ENCODE peak calls at places on chromosomes 4 and X, in five cellular contexts. One of them, this sample, is unnamed.

GRCh38 chrX:112642349-112642748 is 37.4 kb downstream of the LHFPL1 start:
- DNase-seq in SJSA1: no peak
- DNase-seq in left lung: no peak
- DNase-seq in fibroblast of lung: peak; percentile 50
- DNase-seq in GM23338: peak; percentile 67
- DNase-seq in this sample: peak; percentile 21

GRCh38 chrX:48835524-48836329 is at the start of gene PCSK1N:
- DNase-seq in SJSA1: no peak
- DNase-seq in GM23338: peak; percentile 61
- DNase-seq in fibroblast of lung: peak; percentile 18
- DNase-seq in left lung: no peak
- DNase-seq in this sample: no peak

GRCh38 chr4:39614487-39615162 is 24.0 kb downstream of the SMIM14 start:
- DNase-seq in fibroblast of lung: peak; percentile 93
- DNase-seq in left lung: no peak
- DNase-seq in GM23338: no peak
- DNase-seq in SJSA1: no peak
- DNase-seq in this sample: peak; percentile 56

GRCh38 chrX:43703211-43703791 is 47.2 kb downstream of the MAOA start:
- DNase-seq in left lung: no peak
- DNase-seq in fibroblast of lung: peak; percentile 69
- DNase-seq in GM23338: no peak
- DNase-seq in SJSA1: peak; percentile 39
- DNase-seq in this sample: no peak

GRCh38 chr4:72909461-72909860 is 160.1 kb downstream of the COX18 start:
- DNase-seq in left lung: no peak
- DNase-seq in GM23338: peak; percentile 77
- DNase-seq in fibroblast of lung: no peak
- DNase-seq in SJSA1: no peak
- DNase-seq in this sample: no peak

GRCh38 chr4:1338752-1339414 is 8.1 kb upstream of the UVSSA start:
- DNase-seq in SJSA1: no peak
- DNase-seq in left lung: no peak
- DNase-seq in GM23338: no peak
- DNase-seq in fibroblast of lung: no peak
- DNase-seq in this sample: no peak

GRCh38 chrX:2577844-2578444 is 77.2 kb upstream of the DHRSX start:
- DNase-seq in GM23338: peak; percentile 28
- DNase-seq in fibroblast of lung: no peak
- DNase-seq in SJSA1: no peak
- DNase-seq in left lung: no peak
- DNase-seq in this sample: no peak

GRCh38 chr4:70724463-70724862 is 2.7 kb downstream of the RUFY3 start:
- DNase-seq in SJSA1: no peak
- DNase-seq in fibroblast of lung: no peak
- DNase-seq in GM23338: no peak
- DNase-seq in left lung: no peak
- DNase-seq in this sample: no peak

GRCh38 chrX:318068-318738 is 393 bp downstream of the GTPBP6 start:
- DNase-seq in SJSA1: peak; percentile 99
- DNase-seq in fibroblast of lung: peak; percentile 97
- DNase-seq in left lung: peak; percentile 98
- DNase-seq in GM23338: peak; percentile 100
- DNase-seq in this sample: peak; percentile 96

GRCh38 chrX:65591206-65591605 is 56.6 kb upstream of the LAS1L start:
- DNase-seq in left lung: no peak
- DNase-seq in fibroblast of lung: no peak
- DNase-seq in SJSA1: no peak
- DNase-seq in GM23338: no peak
- DNase-seq in this sample: no peak

GRCh38 chrX:17024896-17025295 is 78.4 kb downstream of the REPS2 start:
- DNase-seq in GM23338: peak; percentile 47
- DNase-seq in left lung: no peak
- DNase-seq in SJSA1: no peak
- DNase-seq in fibroblast of lung: no peak
- DNase-seq in this sample: no peak

GRCh38 chr4:68912807-68913206 is 38.8 kb downstream of the UGT2A3 start:
- DNase-seq in GM23338: no peak
- DNase-seq in SJSA1: no peak
- DNase-seq in left lung: no peak
- DNase-seq in fibroblast of lung: no peak
- DNase-seq in this sample: no peak

GRCh38 chr4:69760455-69760854 is at the start of gene SULT1B1:
- DNase-seq in fibroblast of lung: peak; percentile 56
- DNase-seq in GM23338: no peak
- DNase-seq in SJSA1: no peak
- DNase-seq in left lung: no peak
- DNase-seq in this sample: peak; percentile 47

GRCh38 chrX:9383655-9384054 is 81.2 kb upstream of the TBL1X start:
- DNase-seq in left lung: no peak
- DNase-seq in GM23338: no peak
- DNase-seq in SJSA1: no peak
- DNase-seq in fibroblast of lung: no peak
- DNase-seq in this sample: no peak

GRCh38 chrX:147803948-147804347 is 107.8 kb upstream of the FMR1 start:
- DNase-seq in SJSA1: no peak
- DNase-seq in fibroblast of lung: no peak
- DNase-seq in GM23338: peak; percentile 50
- DNase-seq in left lung: no peak
- DNase-seq in this sample: no peak

GRCh38 chr4:76622126-76622525 is 187.1 kb downstream of the SHROOM3 start:
- DNase-seq in GM23338: no peak
- DNase-seq in fibroblast of lung: peak; percentile 49
- DNase-seq in SJSA1: no peak
- DNase-seq in left lung: no peak
- DNase-seq in this sample: no peak

GRCh38 chr4:186844059-186844681 is 120.5 kb upstream of the FAT1 start:
- DNase-seq in GM23338: no peak
- DNase-seq in left lung: no peak
- DNase-seq in SJSA1: peak; percentile 76
- DNase-seq in fibroblast of lung: peak; percentile 71
- DNase-seq in this sample: peak; percentile 22

GRCh38 chr4:150664935-150665334 is 83.0 kb downstream of the MAB21L2 start:
- DNase-seq in fibroblast of lung: peak; percentile 13
- DNase-seq in GM23338: no peak
- DNase-seq in left lung: no peak
- DNase-seq in SJSA1: no peak
- DNase-seq in this sample: peak; percentile 14

GRCh38 chrX:120768254-120768653 is 107.4 kb downstream of the CT47B1 start:
- DNase-seq in fibroblast of lung: no peak
- DNase-seq in left lung: no peak
- DNase-seq in SJSA1: no peak
- DNase-seq in GM23338: no peak
- DNase-seq in this sample: no peak

GRCh38 chr4:3868146-3868840 is 102.1 kb downstream of the ADRA2C start:
- DNase-seq in fibroblast of lung: peak; percentile 11
- DNase-seq in left lung: no peak
- DNase-seq in GM23338: peak; percentile 81
- DNase-seq in SJSA1: peak; percentile 39
- DNase-seq in this sample: no peak

GRCh38 chrX:46649421-46650260 is 76.1 kb downstream of the CHST7 start:
- DNase-seq in GM23338: peak; percentile 71
- DNase-seq in left lung: peak; percentile 43
- DNase-seq in SJSA1: no peak
- DNase-seq in fibroblast of lung: no peak
- DNase-seq in this sample: no peak

GRCh38 chrX:105191878-105192277 is 28.6 kb downstream of the TEX13A start:
- DNase-seq in fibroblast of lung: no peak
- DNase-seq in SJSA1: no peak
- DNase-seq in GM23338: peak; percentile 58
- DNase-seq in left lung: no peak
- DNase-seq in this sample: no peak

GRCh38 chrX:135629342-135629741 is 84.1 kb upstream of the CT45A1 start:
- DNase-seq in GM23338: no peak
- DNase-seq in fibroblast of lung: no peak
- DNase-seq in SJSA1: no peak
- DNase-seq in left lung: no peak
- DNase-seq in this sample: no peak

GRCh38 chrX:101462892-101463291 is 22.4 kb upstream of the ARMCX4 start:
- DNase-seq in SJSA1: no peak
- DNase-seq in fibroblast of lung: peak; percentile 12
- DNase-seq in GM23338: peak; percentile 52
- DNase-seq in left lung: no peak
- DNase-seq in this sample: no peak

GRCh38 chr4:114272226-114272625 is 292.8 kb upstream of the ARSJ start:
- DNase-seq in GM23338: no peak
- DNase-seq in SJSA1: peak; percentile 64
- DNase-seq in left lung: no peak
- DNase-seq in fibroblast of lung: peak; percentile 100
- DNase-seq in this sample: peak; percentile 95

GRCh38 chr4:86940920-86941460 is 6.2 kb downstream of the AFF1 start:
- DNase-seq in SJSA1: no peak
- DNase-seq in fibroblast of lung: no peak
- DNase-seq in left lung: no peak
- DNase-seq in GM23338: no peak
- DNase-seq in this sample: no peak

GRCh38 chr4:124867551-124867950 is 155.0 kb upstream of the ANKRD50 start:
- DNase-seq in left lung: no peak
- DNase-seq in fibroblast of lung: peak; percentile 25
- DNase-seq in SJSA1: no peak
- DNase-seq in GM23338: no peak
- DNase-seq in this sample: peak; percentile 18

GRCh38 chr4:83012631-83013419 is 2.2 kb upstream of the LIN54 start:
- DNase-seq in left lung: peak; percentile 98
- DNase-seq in fibroblast of lung: peak; percentile 97
- DNase-seq in GM23338: peak; percentile 99
- DNase-seq in SJSA1: peak; percentile 97
- DNase-seq in this sample: peak; percentile 96

GRCh38 chr4:83010111-83010521 is 507 bp downstream of the LIN54 start:
- DNase-seq in fibroblast of lung: peak; percentile 59
- DNase-seq in SJSA1: no peak
- DNase-seq in GM23338: peak; percentile 51
- DNase-seq in left lung: no peak
- DNase-seq in this sample: no peak

GRCh38 chr4:83011779-83012630 is 1.4 kb upstream of the LIN54 start:
- DNase-seq in GM23338: peak; percentile 41
- DNase-seq in SJSA1: peak; percentile 52
- DNase-seq in fibroblast of lung: no peak
- DNase-seq in left lung: peak; percentile 53
- DNase-seq in this sample: no peak

GRCh38 chr4:83010522-83011318 is at the start of gene LIN54:
- DNase-seq in fibroblast of lung: peak; percentile 76
- DNase-seq in SJSA1: peak; percentile 84
- DNase-seq in GM23338: peak; percentile 73
- DNase-seq in left lung: peak; percentile 89
- DNase-seq in this sample: no peak

DNA sequence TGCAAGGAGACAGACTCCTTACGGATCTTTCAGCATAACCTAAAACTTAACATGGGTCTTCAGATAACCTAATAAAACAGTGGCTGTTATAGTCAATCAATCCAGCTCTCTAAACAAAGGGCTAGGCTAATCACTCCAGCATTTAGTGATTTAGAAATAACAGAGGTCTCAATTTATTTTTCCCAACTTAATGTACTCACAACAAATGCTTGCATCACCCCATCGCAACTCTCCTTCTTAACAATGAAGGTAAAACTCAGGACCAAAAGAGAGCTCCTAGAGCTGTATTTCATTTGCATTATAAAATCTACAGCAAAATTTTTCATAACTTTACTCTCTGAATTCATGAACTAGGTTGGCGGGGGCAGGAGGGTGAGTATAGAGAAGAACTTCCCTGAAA is 1.1 kb downstream of the LIN54 start:
- DNase-seq in fibroblast of lung: no peak
- DNase-seq in GM23338: no peak
- DNase-seq in left lung: no peak
- DNase-seq in SJSA1: no peak
- DNase-seq in this sample: no peak
- H3K4me3 ChIP-seq in fibroblast of lung: peak overlapping the region; percentile 91
- H3K4me3 ChIP-seq in GM23338: peak overlapping the region; percentile 85
- H3K4me3 ChIP-seq in left lung: peak overlapping the region; percentile 63
- H3K4me3 ChIP-seq in SJSA1: peak overlapping the region; percentile 87
- H3K4me3 ChIP-seq in this sample: peak overlapping the region; percentile 86

DNA sequence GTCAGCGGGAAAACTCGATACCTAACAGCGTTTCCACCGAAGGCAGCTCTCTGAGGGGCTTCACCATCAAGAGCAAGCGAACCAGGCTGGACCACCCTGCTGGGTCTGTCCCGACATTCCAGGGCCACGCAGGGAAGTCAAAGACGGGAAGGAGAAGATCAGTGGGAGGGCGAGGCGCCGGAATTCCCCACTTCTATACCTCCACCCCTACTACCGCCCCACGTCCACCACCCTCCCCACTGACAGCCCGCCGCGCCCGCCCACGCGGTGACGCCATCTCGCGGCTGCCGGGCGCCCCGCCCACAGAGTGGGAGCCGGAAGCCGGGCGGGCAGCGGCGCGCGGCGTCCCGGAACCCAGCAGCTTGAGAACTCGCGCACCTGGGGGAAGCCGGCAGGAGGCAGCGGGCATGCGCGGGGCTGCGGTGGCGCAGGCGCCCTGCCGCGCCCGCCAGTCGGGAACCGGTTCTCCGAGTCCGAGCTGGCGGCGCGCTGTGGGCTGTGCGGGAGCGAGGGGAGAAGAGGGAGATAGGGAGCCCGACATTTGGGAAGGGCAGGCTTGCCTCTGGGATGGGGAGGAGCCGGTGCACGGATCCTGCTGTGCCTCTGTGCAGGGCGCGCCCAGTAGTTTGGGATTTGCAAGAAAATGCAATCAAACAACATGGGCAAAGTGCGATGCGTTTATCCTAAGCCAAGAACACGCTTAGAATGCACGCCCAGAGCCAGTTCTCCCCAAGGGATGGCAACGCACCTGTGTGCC is 3.2 kb upstream of the STIM2 start:
- DNase-seq in fibroblast of lung: peak; percentile 85
- DNase-seq in left lung: peak; percentile 92
- DNase-seq in GM23338: peak; percentile 90
- DNase-seq in SJSA1: peak; percentile 64
- DNase-seq in this sample: peak; percentile 48
- H3K4me3 ChIP-seq in fibroblast of lung: peak overlapping the region; percentile 81
- H3K4me3 ChIP-seq in left lung: peak overlapping the region; percentile 81
- H3K4me3 ChIP-seq in GM23338: peak overlapping the region; percentile 88
- H3K4me3 ChIP-seq in SJSA1: peak overlapping the region; percentile 53
- H3K4me3 ChIP-seq in this sample: peak overlapping the region; percentile 86

GRCh38 chr4:147733614-147734344 is 1.9 kb downstream of the ARHGAP10 start:
- DNase-seq in left lung: no peak
- DNase-seq in fibroblast of lung: peak; percentile 34
- DNase-seq in SJSA1: no peak
- DNase-seq in GM23338: no peak
- DNase-seq in this sample: no peak
- H3K4me3 ChIP-seq in left lung: peak overlapping the region; percentile 64
- H3K4me3 ChIP-seq in fibroblast of lung: peak overlapping the region; percentile 94
- H3K4me3 ChIP-seq in SJSA1: peak overlapping the region; percentile 91
- H3K4me3 ChIP-seq in GM23338: peak overlapping the region; percentile 85
- H3K4me3 ChIP-seq in this sample: peak overlapping the region; percentile 88

GRCh38 chrX:124347242-124347641 is 879 bp downstream of the SH2D1A start:
- DNase-seq in GM23338: no peak
- DNase-seq in SJSA1: no peak
- DNase-seq in fibroblast of lung: no peak
- DNase-seq in left lung: no peak
- DNase-seq in this sample: no peak
- H3K4me3 ChIP-seq in GM23338: no peak overlapping the region
- H3K4me3 ChIP-seq in SJSA1: no peak overlapping the region
- H3K4me3 ChIP-seq in fibroblast of lung: no peak overlapping the region
- H3K4me3 ChIP-seq in left lung: no peak overlapping the region
- H3K4me3 ChIP-seq in this sample: no peak overlapping the region